ENCODE peak calls at places on chromosomes 3 and 15, in five cellular contexts. One of them, this sample, is unnamed.

GRCh38 chr3:43768594-43768993 is 77.9 kb downstream of the ABHD5 start:
- DNase-seq in right atrium auricular region: peak; percentile 81
- DNase-seq in dorsolateral prefrontal cortex: no peak
- DNase-seq in colonic mucosa: peak; percentile 37
- DNase-seq in sigmoid colon: peak; percentile 71
- DNase-seq in this sample: no peak

GRCh38 chr15:76158815-76159214 is 99.0 kb downstream of the TMEM266 start:
- DNase-seq in right atrium auricular region: no peak
- DNase-seq in dorsolateral prefrontal cortex: no peak
- DNase-seq in colonic mucosa: no peak
- DNase-seq in sigmoid colon: no peak
- DNase-seq in this sample: no peak

GRCh38 chr15:56770191-56770590 is 36.9 kb upstream of the ZNF280D start:
- DNase-seq in right atrium auricular region: no peak
- DNase-seq in dorsolateral prefrontal cortex: no peak
- DNase-seq in colonic mucosa: no peak
- DNase-seq in sigmoid colon: no peak
- DNase-seq in this sample: no peak

GRCh38 chr15:65033659-65034269 is 4.3 kb upstream of the MTFMT start:
- DNase-seq in right atrium auricular region: no peak
- DNase-seq in dorsolateral prefrontal cortex: no peak
- DNase-seq in colonic mucosa: peak; percentile 53
- DNase-seq in sigmoid colon: no peak
- DNase-seq in this sample: no peak

GRCh38 chr3:134291300-134292254 is 40.9 kb upstream of the RYK start:
- DNase-seq in right atrium auricular region: peak; percentile 84
- DNase-seq in dorsolateral prefrontal cortex: no peak
- DNase-seq in colonic mucosa: no peak
- DNase-seq in sigmoid colon: peak; percentile 97
- DNase-seq in this sample: no peak

GRCh38 chr3:69805491-69805890 is 66.2 kb downstream of the MITF start:
- DNase-seq in right atrium auricular region: no peak
- DNase-seq in dorsolateral prefrontal cortex: no peak
- DNase-seq in colonic mucosa: no peak
- DNase-seq in sigmoid colon: no peak
- DNase-seq in this sample: no peak

GRCh38 chr3:142239421-142239820 is 14.0 kb upstream of the GK5 start:
- DNase-seq in right atrium auricular region: no peak
- DNase-seq in dorsolateral prefrontal cortex: no peak
- DNase-seq in colonic mucosa: no peak
- DNase-seq in sigmoid colon: no peak
- DNase-seq in this sample: no peak

GRCh38 chr3:149152420-149152819 is 23.0 kb downstream of the HPS3 start:
- DNase-seq in right atrium auricular region: no peak
- DNase-seq in dorsolateral prefrontal cortex: no peak
- DNase-seq in colonic mucosa: no peak
- DNase-seq in sigmoid colon: no peak
- DNase-seq in this sample: no peak

GRCh38 chr3:132318451-132318850 is 1.2 kb downstream of the ACP3 start:
- DNase-seq in right atrium auricular region: no peak
- DNase-seq in dorsolateral prefrontal cortex: no peak
- DNase-seq in colonic mucosa: no peak
- DNase-seq in sigmoid colon: no peak
- DNase-seq in this sample: no peak

GRCh38 chr3:195270350-195271115 is 426 bp downstream of the XXYLT1 start:
- DNase-seq in right atrium auricular region: no peak
- DNase-seq in dorsolateral prefrontal cortex: peak; percentile 66
- DNase-seq in colonic mucosa: peak; percentile 80
- DNase-seq in sigmoid colon: peak; percentile 85
- DNase-seq in this sample: peak; percentile 92

GRCh38 chr3:28791713-28792255 is 443.2 kb upstream of the AZI2 start:
- DNase-seq in right atrium auricular region: no peak
- DNase-seq in dorsolateral prefrontal cortex: no peak
- DNase-seq in colonic mucosa: no peak
- DNase-seq in sigmoid colon: no peak
- DNase-seq in this sample: no peak

GRCh38 chr3:191296041-191296541 is 33.1 kb upstream of the CCDC50 start:
- DNase-seq in right atrium auricular region: no peak
- DNase-seq in dorsolateral prefrontal cortex: no peak
- DNase-seq in colonic mucosa: no peak
- DNase-seq in sigmoid colon: no peak
- DNase-seq in this sample: no peak

GRCh38 chr3:107523361-107524213 is 825 bp downstream of the BBX start:
- DNase-seq in right atrium auricular region: peak; percentile 59
- DNase-seq in dorsolateral prefrontal cortex: peak; percentile 63
- DNase-seq in colonic mucosa: peak; percentile 46
- DNase-seq in sigmoid colon: peak; percentile 82
- DNase-seq in this sample: peak; percentile 88

GRCh38 chr3:27484002-27484844 is at the start of gene SLC4A7:
- DNase-seq in right atrium auricular region: peak; percentile 97
- DNase-seq in dorsolateral prefrontal cortex: peak; percentile 98
- DNase-seq in colonic mucosa: peak; percentile 98
- DNase-seq in sigmoid colon: peak; percentile 99
- DNase-seq in this sample: peak; percentile 100

DNA sequence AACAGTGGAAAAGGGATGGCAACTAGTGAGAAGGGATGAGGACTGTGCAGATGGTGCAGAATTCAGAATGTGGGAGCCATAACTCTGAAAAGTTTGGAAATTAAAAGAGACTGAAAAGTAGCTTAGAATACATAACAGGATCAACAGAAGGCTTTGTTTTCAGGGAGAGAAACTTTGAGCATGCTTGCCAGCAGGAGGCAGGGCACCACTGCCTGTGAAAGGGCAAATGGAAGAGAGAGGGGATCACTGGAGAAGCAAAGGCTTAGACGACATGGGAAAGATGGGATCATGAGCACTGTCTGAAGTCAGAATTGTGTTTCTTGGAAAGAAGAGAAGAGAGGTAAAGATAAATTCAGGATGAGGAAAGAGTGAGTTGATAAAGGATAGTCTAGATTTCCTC is 99.6 kb downstream of the ABI3BP start:
- DNase-seq in right atrium auricular region: no peak
- DNase-seq in dorsolateral prefrontal cortex: no peak
- DNase-seq in colonic mucosa: no peak
- DNase-seq in sigmoid colon: no peak
- DNase-seq in this sample: no peak
- TF ChIP-seq CTCF in right atrium auricular region: no peak
- TF ChIP-seq CTCF in dorsolateral prefrontal cortex: peak; percentile 18
- TF ChIP-seq CTCF in colonic mucosa: no peak
- TF ChIP-seq CTCF in sigmoid colon: peak; percentile 20
- TF ChIP-seq CTCF in this sample: peak; percentile 67

GRCh38 chr15:66651913-66652642 is 50.0 kb upstream of the SMAD6 start:
- DNase-seq in right atrium auricular region: no peak
- DNase-seq in dorsolateral prefrontal cortex: no peak
- DNase-seq in colonic mucosa: no peak
- DNase-seq in sigmoid colon: no peak
- DNase-seq in this sample: no peak
- TF ChIP-seq CTCF in right atrium auricular region: no peak
- TF ChIP-seq CTCF in dorsolateral prefrontal cortex: no peak
- TF ChIP-seq CTCF in colonic mucosa: no peak
- TF ChIP-seq CTCF in sigmoid colon: no peak
- TF ChIP-seq CTCF in this sample: no peak

DNA sequence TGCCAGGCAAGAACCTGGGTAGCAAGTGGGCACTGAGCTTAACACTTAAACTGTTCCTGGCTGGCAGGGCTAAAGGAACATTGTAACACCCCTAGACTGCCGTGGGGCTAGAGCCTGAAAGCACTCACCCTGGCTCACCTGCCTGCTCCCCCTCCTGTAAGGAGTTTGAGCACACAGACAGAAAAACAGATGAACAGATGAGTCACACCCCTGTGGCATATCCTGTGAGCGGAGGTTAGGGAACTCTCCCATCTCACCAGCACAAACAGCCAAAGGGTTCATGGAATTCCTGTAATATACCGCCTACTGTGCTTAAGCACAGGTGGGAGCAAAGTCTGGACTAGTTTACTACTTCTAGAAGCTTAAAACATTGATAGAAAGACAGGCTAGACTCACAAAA is 300.1 kb downstream of the ROBO1 start:
- DNase-seq in right atrium auricular region: no peak
- DNase-seq in dorsolateral prefrontal cortex: no peak
- DNase-seq in colonic mucosa: no peak
- DNase-seq in sigmoid colon: no peak
- DNase-seq in this sample: no peak
- TF ChIP-seq CTCF in right atrium auricular region: no peak
- TF ChIP-seq CTCF in dorsolateral prefrontal cortex: no peak
- TF ChIP-seq CTCF in colonic mucosa: no peak
- TF ChIP-seq CTCF in sigmoid colon: no peak
- TF ChIP-seq CTCF in this sample: no peak

GRCh38 chr3:88005066-88005465 is 53.7 kb downstream of the CGGBP1 start:
- DNase-seq in right atrium auricular region: no peak
- DNase-seq in dorsolateral prefrontal cortex: no peak
- DNase-seq in colonic mucosa: no peak
- DNase-seq in sigmoid colon: no peak
- DNase-seq in this sample: no peak
- TF ChIP-seq CTCF in right atrium auricular region: no peak
- TF ChIP-seq CTCF in dorsolateral prefrontal cortex: peak; percentile 49
- TF ChIP-seq CTCF in colonic mucosa: no peak
- TF ChIP-seq CTCF in sigmoid colon: no peak
- TF ChIP-seq CTCF in this sample: peak; percentile 52

This sample was measured in osteocyte.